ENCODE peak calls at places on chromosome 14, in eight cellular contexts. F, X, L, Q, G, I, U and V are unnamed samples.

GRCh38 chr14:91306547-91306946 is 62.0 kb upstream of the GPR68 start:
- DNase-seq in F (no peak), X (no peak), Q (no peak), I (no peak), U (no peak), L (no peak), G (no peak), V (no peak)

GRCh38 chr14:26199599-26200370 is 398.0 kb downstream of the NOVA1 start:
- DNase-seq in G (no peak), Q (no peak), F (no peak), X (no peak), L (peak), U (no peak), I (no peak), V (no peak)

GRCh38 chr14:94532462-94532861 is 23.2 kb upstream of the SERPINA12 start:
- DNase-seq in X (no peak), F (no peak), L (peak), Q (no peak), G (no peak), I (no peak), U (no peak), V (no peak)

GRCh38 chr14:70013269-70013873 is 134.2 kb downstream of the SMOC1 start:
- DNase-seq in F (peak), X (peak), G (no peak), L (peak), U (no peak), I (peak), Q (peak), V (peak)

GRCh38 chr14:33165144-33165925 is 226.7 kb downstream of the NPAS3 start:
- DNase-seq in F (no peak), Q (peak), U (no peak), G (no peak), L (peak), I (no peak), X (no peak), V (no peak)

GRCh38 chr14:104106471-104106991 is 21.0 kb downstream of the ASPG start:
- DNase-seq in F (peak), I (no peak), U (no peak), Q (no peak), X (no peak), L (no peak), G (no peak), V (no peak)

GRCh38 chr14:35196571-35196970 is 74.2 kb downstream of the PRORP start:
- DNase-seq in Q (no peak), G (no peak), L (no peak), X (no peak), I (no peak), F (no peak), U (no peak), V (no peak)

GRCh38 chr14:79551591-79551990 is 659.7 kb downstream of the DIO2 start:
- DNase-seq in U (no peak), X (no peak), F (no peak), G (no peak), I (no peak), L (no peak), Q (peak), V (no peak)

GRCh38 chr14:55123101-55123500 is 6.0 kb upstream of the LGALS3 start:
- DNase-seq in Q (peak), U (peak), L (peak), G (no peak), I (no peak), X (no peak), F (no peak), V (no peak)

GRCh38 chr14:96126339-96126770 is 78.3 kb upstream of the BDKRB2 start:
- DNase-seq in Q (no peak), F (no peak), X (no peak), G (no peak), I (peak), U (no peak), L (no peak), V (peak)

GRCh38 chr14:80388980-80389711 is 177.8 kb upstream of the DIO2 start:
- DNase-seq in L (peak), X (no peak), I (no peak), Q (no peak), F (no peak), U (peak), G (no peak), V (no peak)

GRCh38 chr14:64998455-64998931 is 11.8 kb downstream of the FNTB start:
- DNase-seq in Q (no peak), F (no peak), G (no peak), X (no peak), L (peak), I (no peak), U (no peak), V (no peak)

GRCh38 chr14:60645191-60645590 is 4.1 kb downstream of the SIX1 start:
- DNase-seq in F (no peak), L (no peak), G (no peak), U (no peak), I (no peak), X (no peak), Q (no peak), V (no peak)

GRCh38 chr14:24252289-24253124 is 10.1 kb upstream of the TINF2 start:
- DNase-seq in Q (no peak), I (no peak), G (no peak), X (no peak), L (no peak), F (no peak), U (no peak), V (no peak)

GRCh38 chr14:24250354-24250753 is 7.9 kb upstream of the TINF2 start:
- DNase-seq in X (no peak), U (no peak), L (no peak), I (no peak), G (no peak), F (no peak), Q (no peak), V (no peak)

GRCh38 chr14:24253936-24254335 is 9.0 kb downstream of the TGM1 start:
- DNase-seq in F (peak), G (no peak), L (no peak), U (no peak), X (no peak), Q (no peak), I (no peak), V (no peak)

GRCh38 chr14:24249230-24250021 is 7.0 kb upstream of the TINF2 start:
- DNase-seq in F (no peak), L (no peak), I (no peak), Q (no peak), X (no peak), U (no peak), G (no peak), V (no peak)

DNA sequence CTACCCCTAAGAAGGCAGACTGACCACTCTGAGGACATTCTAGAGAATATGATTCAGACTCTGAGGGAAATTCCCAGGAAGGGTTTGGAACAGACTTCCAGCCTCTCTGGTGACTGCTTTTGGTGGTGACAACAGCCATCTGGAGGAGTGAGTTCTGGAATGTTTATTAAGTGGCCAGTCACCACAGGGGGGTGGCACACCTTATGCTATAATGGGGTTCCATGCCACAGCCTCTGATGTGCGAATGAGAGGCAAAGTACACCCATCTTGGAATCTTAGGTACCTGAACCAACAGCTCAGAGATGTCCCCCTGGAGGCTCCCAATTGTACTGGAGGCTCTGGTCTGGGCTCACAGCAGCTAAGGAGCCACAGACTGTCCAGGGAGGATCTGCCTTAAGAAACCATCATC is 9.5 kb upstream of the TINF2 start:
- DNase-seq in F (no peak), I (no peak), X (no peak), U (no peak), G (no peak), Q (no peak), L (peak), V (no peak)
- TF ChIP-seq CTCF in F (peak), I (no peak), X (no peak), U (peak), G (no peak), Q (no peak), L (peak), V (no peak)

GRCh38 chr14:77028384-77029246 is at the start of gene IRF2BPL:
- DNase-seq in Q (peak), I (peak), U (peak), F (peak), X (peak), G (peak), L (peak), V (peak)

GRCh38 chr14:77025744-77026165 is 2.8 kb downstream of the IRF2BPL start:
- DNase-seq in U (no peak), L (no peak), F (no peak), G (no peak), X (no peak), Q (no peak), I (no peak), V (no peak)

GRCh38 chr14:77027538-77028383 is 747 bp downstream of the IRF2BPL start:
- DNase-seq in X (peak), I (peak), G (peak), F (peak), Q (peak), L (peak), U (no peak), V (peak)

GRCh38 chr14:77026166-77026929 is 2.2 kb downstream of the IRF2BPL start:
- DNase-seq in G (no peak), F (no peak), U (no peak), I (no peak), L (peak), X (no peak), Q (peak), V (no peak)

GRCh38 chr14:77026930-77027537 is 1.5 kb downstream of the IRF2BPL start:
- DNase-seq in U (no peak), G (no peak), I (peak), Q (peak), F (no peak), X (peak), L (peak), V (peak)
- TF ChIP-seq CTCF in U (no peak), G (no peak), I (no peak), Q (no peak), F (peak), X (peak), L (no peak), V (peak)

GRCh38 chr14:31084385-31084784 is 58.2 kb upstream of the STRN3 start:
- DNase-seq in G (no peak), U (no peak), Q (no peak), X (peak), L (no peak), F (no peak), I (no peak), V (peak)
- TF ChIP-seq CTCF in G (no peak), U (no peak), Q (no peak), X (no peak), L (no peak), F (peak), I (no peak), V (no peak)

DNA sequence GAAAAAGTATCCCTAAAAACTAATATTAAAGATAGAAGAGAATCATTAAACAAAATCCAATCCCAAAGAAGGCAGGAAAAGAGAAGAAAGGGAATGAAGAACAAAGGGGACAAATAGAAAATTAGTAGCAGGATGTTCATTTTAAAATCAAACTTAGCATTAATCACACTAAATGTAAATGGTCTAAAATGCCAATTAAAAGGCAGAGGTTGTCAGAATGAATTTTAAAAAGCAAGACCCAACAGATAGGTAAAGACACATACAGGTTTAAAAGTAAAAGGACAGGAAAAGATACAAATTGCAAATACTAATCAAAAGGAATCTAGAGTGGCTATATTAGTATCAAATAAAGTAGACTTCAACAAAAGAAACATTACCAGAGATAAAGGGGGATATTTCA is 12.5 kb downstream of the DDHD1 start:
- DNase-seq in U (no peak), F (no peak), G (no peak), Q (no peak), I (no peak), L (no peak), X (no peak), V (no peak)
- TF ChIP-seq CTCF in U (no peak), F (no peak), G (no peak), Q (no peak), I (no peak), L (no peak), X (no peak), V (no peak)

GRCh38 chr14:68926236-68926635 is 52.9 kb downstream of the ACTN1 start:
- DNase-seq in G (no peak), I (no peak), U (no peak), F (no peak), Q (no peak), X (no peak), L (peak), V (no peak)
- TF ChIP-seq CTCF in G (peak), I (no peak), U (peak), F (peak), Q (peak), X (no peak), L (peak), V (no peak)

GRCh38 chr14:100122481-100123215 is 36.8 kb downstream of the DEGS2 start:
- DNase-seq in L (no peak), G (no peak), F (no peak), Q (no peak), I (no peak), U (no peak), X (no peak), V (no peak)
- TF ChIP-seq CTCF in L (no peak), G (peak), F (peak), Q (no peak), I (no peak), U (no peak), X (no peak), V (no peak)

GRCh38 chr14:92596328-92596943 is 82.9 kb downstream of the RIN3 start:
- DNase-seq in X (no peak), F (no peak), I (no peak), U (no peak), G (no peak), L (no peak), Q (no peak), V (no peak)
- TF ChIP-seq CTCF in X (no peak), F (peak), I (no peak), U (peak), G (no peak), L (peak), Q (no peak), V (no peak)

GRCh38 chr14:61864329-61864898 is 102.2 kb downstream of the SNAPC1 start:
- DNase-seq in Q (no peak), F (peak), X (no peak), I (no peak), G (no peak), L (no peak), U (no peak), V (no peak)

GRCh38 chr14:61861320-61861865 is 99.2 kb downstream of the SNAPC1 start:
- DNase-seq in U (no peak), I (no peak), G (no peak), L (no peak), X (no peak), F (no peak), Q (no peak), V (no peak)

GRCh38 chr14:61854898-61855297 is 92.7 kb downstream of the SNAPC1 start:
- DNase-seq in F (no peak), Q (no peak), L (no peak), G (no peak), X (no peak), I (no peak), U (no peak), V (no peak)

DNA sequence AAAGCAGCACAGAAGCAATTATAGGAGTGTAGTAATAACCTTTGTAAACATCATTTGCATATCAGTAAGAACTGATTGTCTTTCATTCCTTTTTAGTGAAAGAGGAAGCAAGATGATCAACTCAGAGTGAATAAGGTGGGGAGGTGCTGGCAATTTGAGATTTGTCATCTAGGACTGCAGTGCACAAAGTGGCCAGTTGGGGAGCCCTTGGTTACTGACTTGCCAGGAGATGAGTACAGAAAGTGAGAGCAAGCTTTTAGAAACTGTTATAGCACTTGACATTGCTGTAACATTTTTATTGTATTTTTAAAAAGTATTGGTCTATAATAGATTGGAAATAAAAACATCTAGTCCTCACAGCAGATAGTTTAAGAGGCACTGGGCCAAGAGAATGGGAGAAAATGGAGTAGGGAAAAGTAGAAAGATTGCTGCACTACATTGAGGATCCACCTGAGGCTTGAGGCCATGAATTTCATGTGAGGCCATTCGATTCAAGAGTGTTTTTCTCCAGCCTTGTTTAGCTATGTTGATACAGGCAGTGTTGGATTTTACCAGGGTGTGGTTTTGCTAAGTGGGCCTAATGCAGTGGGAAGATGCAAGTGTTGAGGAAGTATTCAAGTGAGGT is 98.2 kb downstream of the SNAPC1 start:
- DNase-seq in Q (peak), F (peak), I (peak), L (peak), G (no peak), U (no peak), X (peak), V (peak)
- TF ChIP-seq CTCF in Q (peak), F (peak), I (peak), L (peak), G (peak), U (peak), X (peak), V (peak)